ENCODE peak calls at places on chromosomes 12 and 14, in eight cellular contexts. B is Right ventricle myocardium superior, N is NCI-H1436, G is non-pigmented ciliary epithelial cell, Y is ovary, M is CD14-positive monocyte, U is AG04450, K is H4. T is an unnamed sample.

GRCh38 chr12:109670647-109671046 is 43.0 kb upstream of the FAM222A start:
- DNase-seq in M (no peak), K (no peak), B (no peak), Y (no peak), N (no peak), U (no peak), G (no peak), T (no peak)

GRCh38 chr14:103390605-103391004 is 5.4 kb downstream of the MARK3 start:
- DNase-seq in N (no peak), K (no peak), G (no peak), Y (no peak), B (no peak), M (no peak), U (no peak), T (no peak)

GRCh38 chr12:42810006-42810405 is 220.5 kb upstream of the PRICKLE1 start:
- DNase-seq in K (no peak), N (no peak), Y (no peak), B (no peak), U (no peak), G (no peak), M (no peak), T (no peak)

GRCh38 chr12:61095131-61095530 is 1165.1 kb upstream of the USP15 start:
- DNase-seq in M (no peak), G (no peak), K (no peak), N (no peak), B (no peak), Y (no peak), U (no peak), T (no peak)

GRCh38 chr14:69069020-69069421 is 83.9 kb downstream of the DCAF5 start:
- DNase-seq in Y (no peak), M (no peak), G (peak; percentile 63), U (peak; percentile 77), N (no peak), K (peak; percentile 14), B (no peak), T (no peak)

GRCh38 chr12:111068281-111068680 is 147.9 kb upstream of the MYL2 start:
- DNase-seq in G (no peak), U (no peak), K (no peak), M (no peak), Y (no peak), B (no peak), N (peak; percentile 17), T (no peak)

GRCh38 chr14:104977008-104977680 is 1.0 kb downstream of the AHNAK2 start:
- DNase-seq in M (peak; percentile 43), B (peak; percentile 42), U (no peak), G (no peak), N (no peak), Y (peak; percentile 25), K (no peak), T (no peak)

GRCh38 chr14:89858084-89858483 is 96.4 kb downstream of the EFCAB11 start:
- DNase-seq in B (no peak), Y (no peak), K (no peak), G (no peak), N (no peak), U (no peak), M (no peak), T (no peak)

GRCh38 chr14:94971750-94972149 is 185.6 kb downstream of the DICER1 start:
- DNase-seq in Y (peak; percentile 30), K (no peak), U (no peak), G (no peak), N (no peak), B (no peak), M (no peak), T (peak; percentile 80)

GRCh38 chr14:104898870-104899510 is 25.7 kb upstream of the PLD4 start:
- DNase-seq in Y (no peak), N (no peak), B (peak; percentile 51), U (no peak), M (no peak), K (no peak), G (no peak), T (no peak)

GRCh38 chr12:131672311-131672940 is 38.5 kb upstream of the SFSWAP start:
- DNase-seq in Y (no peak), G (no peak), B (no peak), N (no peak), M (no peak), U (no peak), K (no peak), T (peak; percentile 21)

GRCh38 chr12:5259523-5259922 is 172.4 kb upstream of the NTF3 start:
- DNase-seq in U (no peak), Y (no peak), G (no peak), K (peak; percentile 55), B (no peak), N (no peak), M (no peak), T (no peak)

GRCh38 chr14:21675566-21675965 is 1.9 kb upstream of the OR4E1 start:
- DNase-seq in U (no peak), B (no peak), Y (no peak), G (no peak), M (no peak), N (no peak), K (no peak), T (no peak)

GRCh38 chr14:68168460-68169109 is 349.0 kb downstream of the RAD51B start:
- DNase-seq in M (no peak), U (no peak), K (no peak), Y (no peak), G (no peak), N (no peak), B (no peak), T (no peak)

GRCh38 chr14:68327231-68327630 is 465.6 kb downstream of the ZFP36L1 start:
- DNase-seq in M (no peak), G (no peak), U (no peak), B (no peak), N (no peak), Y (no peak), K (no peak), T (no peak)

GRCh38 chr12:19130224-19131019 is 889 bp downstream of the PLEKHA5 start:
- DNase-seq in G (no peak), M (no peak), B (peak; percentile 64), U (no peak), N (no peak), K (peak; percentile 11), Y (peak; percentile 52), T (peak; percentile 29)

GRCh38 chr12:127636881-127637280 is 630.1 kb upstream of the TMEM132C start:
- DNase-seq in K (no peak), Y (no peak), B (no peak), G (no peak), N (no peak), U (no peak), M (no peak), T (no peak)

GRCh38 chr12:132084681-132085635 is 59.2 kb downstream of the DDX51 start:
- DNase-seq in U (no peak), B (peak; percentile 83), N (no peak), G (no peak), K (peak; percentile 30), Y (peak; percentile 72), M (peak; percentile 86), T (peak; percentile 81)

GRCh38 chr12:55142896-55143870 is 17.0 kb downstream of the OR9K2 start:
- DNase-seq in M (no peak), N (peak; percentile 36), B (no peak), Y (peak; percentile 21), G (peak; percentile 3), K (peak; percentile 56), U (no peak), T (no peak)

GRCh38 chr14:68047910-68048309 is 228.3 kb downstream of the RAD51B start:
- DNase-seq in N (no peak), G (no peak), Y (no peak), M (no peak), B (no peak), K (no peak), U (peak; percentile 6), T (no peak)

GRCh38 chr12:95815635-95816212 is 25.2 kb upstream of the NTN4 start:
- DNase-seq in M (no peak), Y (no peak), U (no peak), N (no peak), G (no peak), K (peak; percentile 55), B (no peak), T (no peak)

GRCh38 chr14:77067632-77068514 is 30.2 kb upstream of the CIPC start:
- DNase-seq in M (no peak), G (no peak), Y (peak; percentile 77), B (peak; percentile 81), N (peak; percentile 66), U (peak; percentile 30), K (peak; percentile 64), T (peak; percentile 80)

GRCh38 chr12:46253544-46254162 is 15.2 kb downstream of the SLC38A1 start:
- DNase-seq in K (no peak), B (no peak), N (no peak), M (no peak), Y (no peak), G (no peak), U (no peak), T (no peak)

GRCh38 chr14:92475451-92476187 is 38.0 kb upstream of the RIN3 start:
- DNase-seq in Y (peak; percentile 55), M (peak; percentile 71), K (no peak), N (no peak), B (peak; percentile 86), G (no peak), U (no peak), T (no peak)

GRCh38 chr14:56244138-56244789 is 126.1 kb downstream of the PELI2 start:
- DNase-seq in M (no peak), K (no peak), B (no peak), Y (no peak), G (peak; percentile 73), U (peak; percentile 75), N (no peak), T (no peak)

GRCh38 chr12:120249875-120250795 is 15.4 kb downstream of the PXN start:
- DNase-seq in Y (no peak), K (no peak), M (no peak), B (peak; percentile 92), N (no peak), G (no peak), U (no peak), T (peak; percentile 85)

GRCh38 chr12:6295187-6295811 is 15.2 kb upstream of the PLEKHG6 start:
- DNase-seq in B (no peak), N (peak; percentile 6), K (peak; percentile 82), G (no peak), Y (no peak), U (peak; percentile 32), M (peak; percentile 56), T (no peak)

GRCh38 chr12:83971781-83972180 is 940.8 kb downstream of the SLC6A15 start:
- DNase-seq in B (no peak), G (no peak), M (no peak), K (no peak), N (no peak), U (no peak), Y (no peak), T (no peak)

GRCh38 chr14:90717916-90718315 is 98.3 kb downstream of the TTC7B start:
- DNase-seq in Y (no peak), K (no peak), M (no peak), G (peak; percentile 15), N (no peak), U (no peak), B (no peak), T (no peak)

GRCh38 chr12:52741378-52742195 is 35.6 kb downstream of the KRT76 start:
- DNase-seq in M (no peak), Y (no peak), N (no peak), B (peak; percentile 54), G (no peak), U (no peak), K (peak; percentile 49), T (no peak)

GRCh38 chr12:7937867-7938506 is 2.0 kb upstream of the SLC2A3 start:
- DNase-seq in N (no peak), K (peak; percentile 17), G (no peak), B (no peak), U (no peak), M (no peak), Y (no peak), T (no peak)

GRCh38 chr12:55092579-55092978 is 33.6 kb upstream of the OR9K2 start:
- DNase-seq in K (no peak), G (no peak), Y (no peak), N (no peak), U (no peak), M (no peak), B (no peak), T (no peak)

GRCh38 chr12:104951759-104952509 is 6.2 kb downstream of the SLC41A2 start:
- DNase-seq in B (no peak), G (no peak), M (no peak), N (no peak), K (peak; percentile 40), Y (no peak), U (no peak), T (no peak)

GRCh38 chr12:85627584-85627983 is 208.6 kb downstream of the RASSF9 start:
- DNase-seq in K (no peak), Y (no peak), M (no peak), B (no peak), G (no peak), N (no peak), U (peak; percentile 33), T (no peak)

T was measured in tibial artery.